ENCODE peak calls at places on chromosomes 2 and 18, in ten cellular contexts. V is EH, O is T-helper 1 cell, W is NCI-H1105 treated with DMSO at 0.1 percent for 48 hours, G is H7, A is MCF 10A, K is NCI-H460, M is mucosa of descending colon, C is breast epithelium, I is AG04449. Z is an unnamed sample.

GRCh38 chr2:46876741-46877384 is 38.7 kb downstream of the MCFD2 start:
- DNase-seq in A (peak), M (no peak), K (peak), G (peak), I (no peak), C (no peak), O (peak), W (peak), V (peak), Z (peak)

GRCh38 chr2:179022685-179023084 is 27.3 kb downstream of the CCDC141 start:
- DNase-seq in C (no peak), I (no peak), O (no peak), A (no peak), V (no peak), G (no peak), K (no peak), M (no peak), W (no peak), Z (no peak)

GRCh38 chr2:95300391-95300938 is 3.3 kb downstream of the KCNIP3 start:
- DNase-seq in K (no peak), I (no peak), A (no peak), V (no peak), O (no peak), M (no peak), W (peak), G (peak), C (no peak), Z (no peak)

GRCh38 chr2:138244400-138245001 is 257.1 kb upstream of the SPOPL start:
- DNase-seq in K (no peak), I (no peak), W (no peak), C (no peak), M (no peak), G (no peak), A (no peak), O (no peak), V (peak), Z (no peak)

GRCh38 chr18:13934676-13935075 is 19.3 kb upstream of the MC2R start:
- DNase-seq in W (no peak), V (no peak), C (no peak), O (no peak), A (peak), G (no peak), K (no peak), M (no peak), I (no peak), Z (no peak)

GRCh38 chr2:136505462-136505861 is 259.9 kb upstream of the THSD7B start:
- DNase-seq in O (no peak), C (no peak), G (no peak), K (no peak), V (no peak), W (no peak), A (no peak), I (no peak), M (no peak), Z (no peak)

GRCh38 chr2:172226244-172227061 is 123.8 kb upstream of the DLX2 start:
- DNase-seq in W (no peak), A (no peak), G (no peak), V (no peak), K (peak), O (peak), C (no peak), M (peak), I (no peak), Z (no peak)

GRCh38 chr2:95276244-95276887 is 2.1 kb downstream of the PROM2 start:
- DNase-seq in W (no peak), G (peak), I (no peak), V (no peak), O (no peak), K (no peak), C (peak), M (peak), A (no peak), Z (no peak)

GRCh38 chr18:59140287-59140885 is 702 bp downstream of the SEC11C start:
- DNase-seq in M (no peak), C (no peak), K (no peak), V (peak), I (no peak), A (peak), G (peak), O (no peak), W (peak), Z (peak)

GRCh38 chr18:60966876-60967275 is 366.4 kb upstream of the CDH20 start:
- DNase-seq in W (no peak), O (no peak), K (no peak), I (no peak), M (no peak), G (no peak), A (no peak), V (no peak), C (no peak), Z (no peak)

GRCh38 chr2:209367091-209367747 is 56.6 kb upstream of the MAP2 start:
- DNase-seq in G (no peak), W (no peak), O (no peak), M (no peak), A (peak), K (no peak), V (peak), C (no peak), I (no peak), Z (no peak)

GRCh38 chr2:167122389-167122788 is 234.1 kb downstream of the XIRP2 start:
- DNase-seq in M (no peak), W (no peak), G (no peak), O (no peak), I (no peak), C (no peak), A (no peak), V (peak), K (no peak), Z (no peak)

GRCh38 chr2:240601061-240601830 is 14.7 kb downstream of the CAPN10 start:
- DNase-seq in K (no peak), G (peak), M (peak), A (no peak), V (no peak), I (no peak), W (no peak), C (no peak), O (no peak), Z (no peak)

GRCh38 chr2:175312137-175312536 is 130.6 kb upstream of the ATP5MC3 start:
- DNase-seq in M (no peak), V (no peak), O (no peak), K (no peak), C (no peak), I (no peak), G (no peak), A (no peak), W (no peak), Z (no peak)

GRCh38 chr2:88469202-88470114 is 17.0 kb upstream of the FOXI3 start:
- DNase-seq in I (no peak), C (no peak), V (no peak), G (no peak), M (no peak), A (no peak), W (no peak), K (no peak), O (no peak), Z (no peak)

GRCh38 chr2:186570587-186570986 is 19.3 kb upstream of the ITGAV start:
- DNase-seq in K (no peak), G (no peak), I (no peak), V (peak), M (no peak), C (no peak), A (peak), W (no peak), O (no peak), Z (no peak)

GRCh38 chr2:88729061-88729745 is 37.7 kb downstream of the RPIA start:
- DNase-seq in O (no peak), M (no peak), G (no peak), I (no peak), K (no peak), C (no peak), A (no peak), W (no peak), V (peak), Z (no peak)

GRCh38 chr2:151922845-151923666 is 94.8 kb upstream of the ARL5A start:
- DNase-seq in V (no peak), K (no peak), O (no peak), M (peak), W (peak), G (no peak), C (no peak), I (no peak), A (peak), Z (peak)

GRCh38 chr2:173076557-173077345 is 1.1 kb downstream of the MAP3K20 start:
- DNase-seq in C (peak), O (peak), G (peak), W (peak), A (peak), M (peak), I (no peak), V (peak), K (peak), Z (no peak)

GRCh38 chr2:186347472-186347871 is 138.6 kb upstream of the ZC3H15 start:
- DNase-seq in I (no peak), O (no peak), K (no peak), V (no peak), M (no peak), A (peak), G (no peak), C (no peak), W (peak), Z (no peak)

GRCh38 chr2:18379869-18380268 is 180.6 kb downstream of the RDH14 start:
- DNase-seq in I (no peak), A (no peak), W (no peak), C (no peak), M (no peak), V (no peak), G (no peak), O (no peak), K (no peak), Z (no peak)

GRCh38 chr2:14752294-14752693 is 119.8 kb downstream of the LRATD1 start:
- DNase-seq in M (no peak), A (peak), K (no peak), G (no peak), W (no peak), I (no peak), C (no peak), O (no peak), V (no peak), Z (no peak)

GRCh38 chr2:116719841-116720240 is 1094.7 kb upstream of the DDX18 start:
- DNase-seq in K (no peak), I (no peak), V (no peak), W (peak), G (no peak), A (peak), M (no peak), O (no peak), C (no peak), Z (no peak)

GRCh38 chr2:86671304-86671981 is 47.8 kb upstream of the RNF103 start:
- DNase-seq in O (no peak), I (no peak), V (no peak), A (peak), C (no peak), K (no peak), M (no peak), W (peak), G (no peak), Z (no peak)

GRCh38 chr2:64204006-64204632 is 59.9 kb upstream of the PELI1 start:
- DNase-seq in O (peak), G (peak), W (no peak), K (no peak), I (no peak), A (peak), V (peak), M (peak), C (no peak), Z (peak)

GRCh38 chr2:85430780-85431601 is 12.5 kb downstream of the SH2D6 start:
- DNase-seq in V (no peak), I (no peak), W (no peak), M (no peak), G (peak), A (no peak), O (no peak), K (no peak), C (no peak), Z (peak)

GRCh38 chr18:2847341-2848144 is 737 bp downstream of the EMILIN2 start:
- DNase-seq in M (peak), W (no peak), V (peak), A (no peak), C (no peak), I (no peak), O (peak), K (no peak), G (peak), Z (no peak)

GRCh38 chr2:21676676-21677075 is 552.9 kb downstream of the TDRD15 start:
- DNase-seq in C (no peak), G (no peak), M (no peak), W (no peak), K (no peak), A (peak), O (no peak), V (peak), I (no peak), Z (no peak)

GRCh38 chr18:23337599-23338444 is 115.3 kb upstream of the RIOK3 start:
- DNase-seq in K (no peak), I (no peak), W (peak), A (no peak), O (no peak), M (no peak), G (peak), C (no peak), V (peak), Z (no peak)

GRCh38 chr2:105604938-105605337 is 139.8 kb upstream of the NCK2 start:
- DNase-seq in G (no peak), W (no peak), M (no peak), C (no peak), O (no peak), I (no peak), A (no peak), V (peak), K (no peak), Z (peak)

GRCh38 chr2:168480825-168481585 is 24.9 kb downstream of the CERS6 start:
- DNase-seq in W (no peak), C (no peak), M (no peak), G (no peak), O (no peak), A (no peak), I (no peak), V (no peak), K (no peak), Z (no peak)

GRCh38 chr18:8744656-8745055 is 39.3 kb downstream of the MTCL1 start:
- DNase-seq in M (no peak), C (no peak), I (no peak), V (no peak), K (no peak), O (no peak), A (no peak), W (no peak), G (no peak), Z (no peak)

GRCh38 chr2:22340711-22341110 is 1044.3 kb upstream of the KLHL29 start:
- DNase-seq in A (no peak), K (no peak), O (no peak), G (no peak), V (no peak), C (no peak), W (no peak), I (no peak), M (no peak), Z (no peak)